ENCODE peak calls at places on chromosomes 4 and X, in eight cellular contexts. One of them, this sample, is unnamed.

GRCh38 chrX:148538582-148538981 is 38.2 kb downstream of the AFF2 start:
- DNase-seq in immature natural killer cell: no peak
- DNase-seq in body of pancreas: no peak
- DNase-seq in activated effector memory CD4-positive, alpha-beta T cell treated with Interleukin-2 at 50 U/mL for 16 hours: no peak
- DNase-seq in PC-9: no peak
- DNase-seq in right atrium auricular region: no peak
- DNase-seq in iPS DF 6.9: no peak
- DNase-seq in NCI-H69: no peak
- DNase-seq in this sample: no peak

GRCh38 chr4:38675167-38676121 is 11.4 kb downstream of the KLF3 start:
- DNase-seq in immature natural killer cell: peak; percentile 79
- DNase-seq in body of pancreas: peak; percentile 89
- DNase-seq in activated effector memory CD4-positive, alpha-beta T cell treated with Interleukin-2 at 50 U/mL for 16 hours: peak; percentile 63
- DNase-seq in PC-9: peak; percentile 71
- DNase-seq in right atrium auricular region: peak; percentile 88
- DNase-seq in iPS DF 6.9: peak; percentile 61
- DNase-seq in NCI-H69: peak; percentile 73
- DNase-seq in this sample: peak; percentile 68

GRCh38 chr4:84503495-84504437 is 4.7 kb upstream of the NKX6-1 start:
- DNase-seq in immature natural killer cell: no peak
- DNase-seq in body of pancreas: peak; percentile 47
- DNase-seq in activated effector memory CD4-positive, alpha-beta T cell treated with Interleukin-2 at 50 U/mL for 16 hours: no peak
- DNase-seq in PC-9: peak; percentile 19
- DNase-seq in right atrium auricular region: no peak
- DNase-seq in iPS DF 6.9: no peak
- DNase-seq in NCI-H69: peak; percentile 61
- DNase-seq in this sample: no peak

GRCh38 chr4:128775477-128775876 is 34.0 kb upstream of the JADE1 start:
- DNase-seq in immature natural killer cell: no peak
- DNase-seq in body of pancreas: no peak
- DNase-seq in activated effector memory CD4-positive, alpha-beta T cell treated with Interleukin-2 at 50 U/mL for 16 hours: no peak
- DNase-seq in PC-9: no peak
- DNase-seq in right atrium auricular region: no peak
- DNase-seq in iPS DF 6.9: no peak
- DNase-seq in NCI-H69: no peak
- DNase-seq in this sample: no peak

GRCh38 chr4:28369504-28369903 is 1508.9 kb downstream of the STIM2 start:
- DNase-seq in immature natural killer cell: no peak
- DNase-seq in body of pancreas: no peak
- DNase-seq in activated effector memory CD4-positive, alpha-beta T cell treated with Interleukin-2 at 50 U/mL for 16 hours: no peak
- DNase-seq in PC-9: no peak
- DNase-seq in right atrium auricular region: no peak
- DNase-seq in iPS DF 6.9: no peak
- DNase-seq in NCI-H69: no peak
- DNase-seq in this sample: no peak

GRCh38 chrX:112011376-112011775 is 71.2 kb downstream of the TRPC5 start:
- DNase-seq in immature natural killer cell: no peak
- DNase-seq in body of pancreas: no peak
- DNase-seq in activated effector memory CD4-positive, alpha-beta T cell treated with Interleukin-2 at 50 U/mL for 16 hours: no peak
- DNase-seq in PC-9: no peak
- DNase-seq in right atrium auricular region: no peak
- DNase-seq in iPS DF 6.9: no peak
- DNase-seq in NCI-H69: no peak
- DNase-seq in this sample: no peak

GRCh38 chrX:3295731-3296130 is 50.7 kb downstream of the MXRA5 start:
- DNase-seq in immature natural killer cell: no peak
- DNase-seq in body of pancreas: peak; percentile 10
- DNase-seq in activated effector memory CD4-positive, alpha-beta T cell treated with Interleukin-2 at 50 U/mL for 16 hours: no peak
- DNase-seq in PC-9: peak; percentile 0
- DNase-seq in right atrium auricular region: no peak
- DNase-seq in iPS DF 6.9: peak; percentile 11
- DNase-seq in NCI-H69: no peak
- DNase-seq in this sample: no peak

GRCh38 chr4:11467931-11468330 is 39.2 kb upstream of the HS3ST1 start:
- DNase-seq in immature natural killer cell: no peak
- DNase-seq in body of pancreas: no peak
- DNase-seq in activated effector memory CD4-positive, alpha-beta T cell treated with Interleukin-2 at 50 U/mL for 16 hours: no peak
- DNase-seq in PC-9: no peak
- DNase-seq in right atrium auricular region: no peak
- DNase-seq in iPS DF 6.9: no peak
- DNase-seq in NCI-H69: peak; percentile 4
- DNase-seq in this sample: no peak

GRCh38 chrX:153970398-153971123 is 1.1 kb downstream of the HCFC1 start:
- DNase-seq in immature natural killer cell: no peak
- DNase-seq in body of pancreas: no peak
- DNase-seq in activated effector memory CD4-positive, alpha-beta T cell treated with Interleukin-2 at 50 U/mL for 16 hours: peak; percentile 33
- DNase-seq in PC-9: peak; percentile 33
- DNase-seq in right atrium auricular region: no peak
- DNase-seq in iPS DF 6.9: no peak
- DNase-seq in NCI-H69: peak; percentile 71
- DNase-seq in this sample: no peak

GRCh38 chrX:95318882-95319281 is 1365.8 kb upstream of the DIAPH2 start:
- DNase-seq in immature natural killer cell: no peak
- DNase-seq in body of pancreas: no peak
- DNase-seq in activated effector memory CD4-positive, alpha-beta T cell treated with Interleukin-2 at 50 U/mL for 16 hours: no peak
- DNase-seq in PC-9: no peak
- DNase-seq in right atrium auricular region: no peak
- DNase-seq in iPS DF 6.9: peak; percentile 16
- DNase-seq in NCI-H69: peak; percentile 23
- DNase-seq in this sample: no peak

GRCh38 chr4:123017636-123018390 is 95.4 kb upstream of the NUDT6 start:
- DNase-seq in immature natural killer cell: no peak
- DNase-seq in body of pancreas: no peak
- DNase-seq in activated effector memory CD4-positive, alpha-beta T cell treated with Interleukin-2 at 50 U/mL for 16 hours: no peak
- DNase-seq in PC-9: no peak
- DNase-seq in right atrium auricular region: no peak
- DNase-seq in iPS DF 6.9: no peak
- DNase-seq in NCI-H69: no peak
- DNase-seq in this sample: no peak

GRCh38 chrX:152819732-152820131 is 10.8 kb downstream of the CETN2 start:
- DNase-seq in immature natural killer cell: no peak
- DNase-seq in body of pancreas: no peak
- DNase-seq in activated effector memory CD4-positive, alpha-beta T cell treated with Interleukin-2 at 50 U/mL for 16 hours: no peak
- DNase-seq in PC-9: no peak
- DNase-seq in right atrium auricular region: no peak
- DNase-seq in iPS DF 6.9: no peak
- DNase-seq in NCI-H69: no peak
- DNase-seq in this sample: no peak

This sample was measured in stimulated activated CD8-positive, alpha-beta memory T cell treated with anti-CD3 and anti-CD28 coated beads, Interleukin-4, amount 100 ng/mL, for 1 hour.